ENCODE peak calls at places on chromosomes 2 and 18, in ten cellular contexts. One of them, this sample, is unnamed.

GRCh38 chr2:238596571-238597551 is 170.1 kb downstream of the ASB1 start:
- DNase-seq in fibroblast of pulmonary artery: peak
- DNase-seq in ovary: peak
- DNase-seq in body of pancreas: peak
- DNase-seq in A549: peak
- DNase-seq in SIG-M5: no peak
- DNase-seq in non-pigmented ciliary epithelial cell: peak
- DNase-seq in neural progenitor cell: no peak
- DNase-seq in fibroblast of lung: peak
- DNase-seq in cardiac fibroblast: peak
- DNase-seq in this sample: peak

GRCh38 chr2:43129676-43130547 is 96.5 kb downstream of the ZFP36L2 start:
- DNase-seq in fibroblast of pulmonary artery: no peak
- DNase-seq in ovary: no peak
- DNase-seq in body of pancreas: no peak
- DNase-seq in A549: no peak
- DNase-seq in SIG-M5: no peak
- DNase-seq in non-pigmented ciliary epithelial cell: no peak
- DNase-seq in neural progenitor cell: no peak
- DNase-seq in fibroblast of lung: peak
- DNase-seq in cardiac fibroblast: peak
- DNase-seq in this sample: no peak

GRCh38 chr2:179268277-179268935 is 3.8 kb upstream of the SESTD1 start:
- DNase-seq in fibroblast of pulmonary artery: peak
- DNase-seq in ovary: no peak
- DNase-seq in body of pancreas: no peak
- DNase-seq in A549: peak
- DNase-seq in SIG-M5: no peak
- DNase-seq in non-pigmented ciliary epithelial cell: no peak
- DNase-seq in neural progenitor cell: peak
- DNase-seq in fibroblast of lung: peak
- DNase-seq in cardiac fibroblast: peak
- DNase-seq in this sample: peak

GRCh38 chr2:200788129-200788718 is 23.5 kb upstream of the BZW1 start:
- DNase-seq in fibroblast of pulmonary artery: peak
- DNase-seq in ovary: no peak
- DNase-seq in body of pancreas: no peak
- DNase-seq in A549: no peak
- DNase-seq in SIG-M5: no peak
- DNase-seq in non-pigmented ciliary epithelial cell: peak
- DNase-seq in neural progenitor cell: no peak
- DNase-seq in fibroblast of lung: peak
- DNase-seq in cardiac fibroblast: peak
- DNase-seq in this sample: peak

GRCh38 chr2:46003912-46004473 is 293.2 kb upstream of the EPAS1 start:
- DNase-seq in fibroblast of pulmonary artery: no peak
- DNase-seq in ovary: no peak
- DNase-seq in body of pancreas: no peak
- DNase-seq in A549: no peak
- DNase-seq in SIG-M5: no peak
- DNase-seq in non-pigmented ciliary epithelial cell: no peak
- DNase-seq in neural progenitor cell: no peak
- DNase-seq in fibroblast of lung: peak
- DNase-seq in cardiac fibroblast: no peak
- DNase-seq in this sample: no peak

GRCh38 chr2:54461251-54461650 is 5.1 kb downstream of the SPTBN1 start:
- DNase-seq in fibroblast of pulmonary artery: peak
- DNase-seq in ovary: no peak
- DNase-seq in body of pancreas: no peak
- DNase-seq in A549: no peak
- DNase-seq in SIG-M5: no peak
- DNase-seq in non-pigmented ciliary epithelial cell: no peak
- DNase-seq in neural progenitor cell: no peak
- DNase-seq in fibroblast of lung: no peak
- DNase-seq in cardiac fibroblast: peak
- DNase-seq in this sample: peak

GRCh38 chr2:45554073-45554742 is 56.9 kb downstream of the SRBD1 start:
- DNase-seq in fibroblast of pulmonary artery: peak
- DNase-seq in ovary: no peak
- DNase-seq in body of pancreas: no peak
- DNase-seq in A549: no peak
- DNase-seq in SIG-M5: no peak
- DNase-seq in non-pigmented ciliary epithelial cell: no peak
- DNase-seq in neural progenitor cell: no peak
- DNase-seq in fibroblast of lung: peak
- DNase-seq in cardiac fibroblast: peak
- DNase-seq in this sample: peak

GRCh38 chr2:3354986-3355385 is 22.6 kb downstream of the EIPR1 start:
- DNase-seq in fibroblast of pulmonary artery: no peak
- DNase-seq in ovary: no peak
- DNase-seq in body of pancreas: no peak
- DNase-seq in A549: no peak
- DNase-seq in SIG-M5: no peak
- DNase-seq in non-pigmented ciliary epithelial cell: no peak
- DNase-seq in neural progenitor cell: no peak
- DNase-seq in fibroblast of lung: no peak
- DNase-seq in cardiac fibroblast: no peak
- DNase-seq in this sample: no peak

GRCh38 chr2:56624181-56624580 is 440.4 kb downstream of the CCDC85A start:
- DNase-seq in fibroblast of pulmonary artery: no peak
- DNase-seq in ovary: no peak
- DNase-seq in body of pancreas: no peak
- DNase-seq in A549: no peak
- DNase-seq in SIG-M5: no peak
- DNase-seq in non-pigmented ciliary epithelial cell: no peak
- DNase-seq in neural progenitor cell: no peak
- DNase-seq in fibroblast of lung: no peak
- DNase-seq in cardiac fibroblast: no peak
- DNase-seq in this sample: no peak

GRCh38 chr2:238450440-238450861 is 23.7 kb downstream of the ASB1 start:
- DNase-seq in fibroblast of pulmonary artery: no peak
- DNase-seq in ovary: no peak
- DNase-seq in body of pancreas: no peak
- DNase-seq in A549: no peak
- DNase-seq in SIG-M5: no peak
- DNase-seq in non-pigmented ciliary epithelial cell: no peak
- DNase-seq in neural progenitor cell: no peak
- DNase-seq in fibroblast of lung: no peak
- DNase-seq in cardiac fibroblast: no peak
- DNase-seq in this sample: no peak

GRCh38 chr2:84613082-84613481 is 96.8 kb downstream of the DNAH6 start:
- DNase-seq in fibroblast of pulmonary artery: no peak
- DNase-seq in ovary: no peak
- DNase-seq in body of pancreas: peak
- DNase-seq in A549: no peak
- DNase-seq in SIG-M5: no peak
- DNase-seq in non-pigmented ciliary epithelial cell: no peak
- DNase-seq in neural progenitor cell: no peak
- DNase-seq in fibroblast of lung: no peak
- DNase-seq in cardiac fibroblast: no peak
- DNase-seq in this sample: no peak

GRCh38 chr18:58348517-58348916 is 280.4 kb downstream of the ALPK2 start:
- DNase-seq in fibroblast of pulmonary artery: peak
- DNase-seq in ovary: no peak
- DNase-seq in body of pancreas: no peak
- DNase-seq in A549: no peak
- DNase-seq in SIG-M5: no peak
- DNase-seq in non-pigmented ciliary epithelial cell: no peak
- DNase-seq in neural progenitor cell: no peak
- DNase-seq in fibroblast of lung: no peak
- DNase-seq in cardiac fibroblast: no peak
- DNase-seq in this sample: no peak

GRCh38 chr2:31219131-31219969 is 2.0 kb upstream of the CAPN14 start:
- DNase-seq in fibroblast of pulmonary artery: no peak
- DNase-seq in ovary: no peak
- DNase-seq in body of pancreas: no peak
- DNase-seq in A549: peak
- DNase-seq in SIG-M5: no peak
- DNase-seq in non-pigmented ciliary epithelial cell: no peak
- DNase-seq in neural progenitor cell: no peak
- DNase-seq in fibroblast of lung: no peak
- DNase-seq in cardiac fibroblast: no peak
- DNase-seq in this sample: no peak

GRCh38 chr18:69956037-69956436 is 8.4 kb upstream of the CD226 start:
- DNase-seq in fibroblast of pulmonary artery: no peak
- DNase-seq in ovary: no peak
- DNase-seq in body of pancreas: no peak
- DNase-seq in A549: no peak
- DNase-seq in SIG-M5: no peak
- DNase-seq in non-pigmented ciliary epithelial cell: no peak
- DNase-seq in neural progenitor cell: no peak
- DNase-seq in fibroblast of lung: no peak
- DNase-seq in cardiac fibroblast: no peak
- DNase-seq in this sample: peak

GRCh38 chr2:241849616-241850543 is 8.8 kb downstream of the PDCD1 start:
- DNase-seq in fibroblast of pulmonary artery: no peak
- DNase-seq in ovary: no peak
- DNase-seq in body of pancreas: no peak
- DNase-seq in A549: no peak
- DNase-seq in SIG-M5: no peak
- DNase-seq in non-pigmented ciliary epithelial cell: no peak
- DNase-seq in neural progenitor cell: no peak
- DNase-seq in fibroblast of lung: no peak
- DNase-seq in cardiac fibroblast: no peak
- DNase-seq in this sample: peak

GRCh38 chr2:41963661-41964525 is 83.9 kb upstream of the PKDCC start:
- DNase-seq in fibroblast of pulmonary artery: peak
- DNase-seq in ovary: peak
- DNase-seq in body of pancreas: peak
- DNase-seq in A549: peak
- DNase-seq in SIG-M5: no peak
- DNase-seq in non-pigmented ciliary epithelial cell: no peak
- DNase-seq in neural progenitor cell: peak
- DNase-seq in fibroblast of lung: peak
- DNase-seq in cardiac fibroblast: peak
- DNase-seq in this sample: peak

GRCh38 chr18:48893559-48894265 is 57.1 kb downstream of the SMAD7 start:
- DNase-seq in fibroblast of pulmonary artery: no peak
- DNase-seq in ovary: no peak
- DNase-seq in body of pancreas: no peak
- DNase-seq in A549: no peak
- DNase-seq in SIG-M5: no peak
- DNase-seq in non-pigmented ciliary epithelial cell: no peak
- DNase-seq in neural progenitor cell: no peak
- DNase-seq in fibroblast of lung: no peak
- DNase-seq in cardiac fibroblast: no peak
- DNase-seq in this sample: no peak

GRCh38 chr2:33321236-33321731 is 155.2 kb upstream of the RASGRP3 start:
- DNase-seq in fibroblast of pulmonary artery: peak
- DNase-seq in ovary: no peak
- DNase-seq in body of pancreas: no peak
- DNase-seq in A549: no peak
- DNase-seq in SIG-M5: no peak
- DNase-seq in non-pigmented ciliary epithelial cell: peak
- DNase-seq in neural progenitor cell: no peak
- DNase-seq in fibroblast of lung: peak
- DNase-seq in cardiac fibroblast: peak
- DNase-seq in this sample: peak

GRCh38 chr2:149042881-149043280 is 4.4 kb downstream of the LYPD6B start:
- DNase-seq in fibroblast of pulmonary artery: no peak
- DNase-seq in ovary: no peak
- DNase-seq in body of pancreas: no peak
- DNase-seq in A549: no peak
- DNase-seq in SIG-M5: no peak
- DNase-seq in non-pigmented ciliary epithelial cell: no peak
- DNase-seq in neural progenitor cell: no peak
- DNase-seq in fibroblast of lung: peak
- DNase-seq in cardiac fibroblast: no peak
- DNase-seq in this sample: no peak

GRCh38 chr18:42828881-42829280 is 286.6 kb downstream of the RIT2 start:
- DNase-seq in fibroblast of pulmonary artery: no peak
- DNase-seq in ovary: no peak
- DNase-seq in body of pancreas: no peak
- DNase-seq in A549: no peak
- DNase-seq in SIG-M5: no peak
- DNase-seq in non-pigmented ciliary epithelial cell: no peak
- DNase-seq in neural progenitor cell: no peak
- DNase-seq in fibroblast of lung: no peak
- DNase-seq in cardiac fibroblast: no peak
- DNase-seq in this sample: no peak

GRCh38 chr18:74534981-74535649 is 815 bp downstream of the CNDP1 start:
- DNase-seq in fibroblast of pulmonary artery: no peak
- DNase-seq in ovary: no peak
- DNase-seq in body of pancreas: no peak
- DNase-seq in A549: no peak
- DNase-seq in SIG-M5: no peak
- DNase-seq in non-pigmented ciliary epithelial cell: no peak
- DNase-seq in neural progenitor cell: no peak
- DNase-seq in fibroblast of lung: no peak
- DNase-seq in cardiac fibroblast: no peak
- DNase-seq in this sample: no peak

GRCh38 chr2:85971369-85971768 is 82.6 kb upstream of the ST3GAL5 start:
- DNase-seq in fibroblast of pulmonary artery: peak
- DNase-seq in ovary: no peak
- DNase-seq in body of pancreas: no peak
- DNase-seq in A549: no peak
- DNase-seq in SIG-M5: no peak
- DNase-seq in non-pigmented ciliary epithelial cell: peak
- DNase-seq in neural progenitor cell: no peak
- DNase-seq in fibroblast of lung: peak
- DNase-seq in cardiac fibroblast: no peak
- DNase-seq in this sample: peak

GRCh38 chr2:111100765-111101162 is 19.9 kb upstream of the BCL2L11 start:
- DNase-seq in fibroblast of pulmonary artery: no peak
- DNase-seq in ovary: no peak
- DNase-seq in body of pancreas: no peak
- DNase-seq in A549: peak
- DNase-seq in SIG-M5: peak
- DNase-seq in non-pigmented ciliary epithelial cell: no peak
- DNase-seq in neural progenitor cell: no peak
- DNase-seq in fibroblast of lung: no peak
- DNase-seq in cardiac fibroblast: no peak
- DNase-seq in this sample: no peak

GRCh38 chr2:162748566-162749215 is 89.9 kb downstream of the KCNH7 start:
- DNase-seq in fibroblast of pulmonary artery: no peak
- DNase-seq in ovary: no peak
- DNase-seq in body of pancreas: no peak
- DNase-seq in A549: no peak
- DNase-seq in SIG-M5: no peak
- DNase-seq in non-pigmented ciliary epithelial cell: no peak
- DNase-seq in neural progenitor cell: no peak
- DNase-seq in fibroblast of lung: no peak
- DNase-seq in cardiac fibroblast: no peak
- DNase-seq in this sample: no peak

GRCh38 chr2:222774941-222775340 is 85.9 kb upstream of the ACSL3 start:
- DNase-seq in fibroblast of pulmonary artery: no peak
- DNase-seq in ovary: no peak
- DNase-seq in body of pancreas: no peak
- DNase-seq in A549: peak
- DNase-seq in SIG-M5: no peak
- DNase-seq in non-pigmented ciliary epithelial cell: no peak
- DNase-seq in neural progenitor cell: no peak
- DNase-seq in fibroblast of lung: no peak
- DNase-seq in cardiac fibroblast: no peak
- DNase-seq in this sample: no peak

GRCh38 chr2:176039375-176039774 is 37.3 kb upstream of the LNPK start:
- DNase-seq in fibroblast of pulmonary artery: no peak
- DNase-seq in ovary: no peak
- DNase-seq in body of pancreas: no peak
- DNase-seq in A549: no peak
- DNase-seq in SIG-M5: peak
- DNase-seq in non-pigmented ciliary epithelial cell: no peak
- DNase-seq in neural progenitor cell: no peak
- DNase-seq in fibroblast of lung: no peak
- DNase-seq in cardiac fibroblast: no peak
- DNase-seq in this sample: no peak

GRCh38 chr2:109217362-109218086 is 88.5 kb downstream of the SH3RF3 start:
- DNase-seq in fibroblast of pulmonary artery: peak
- DNase-seq in ovary: no peak
- DNase-seq in body of pancreas: no peak
- DNase-seq in A549: no peak
- DNase-seq in SIG-M5: no peak
- DNase-seq in non-pigmented ciliary epithelial cell: peak
- DNase-seq in neural progenitor cell: no peak
- DNase-seq in fibroblast of lung: peak
- DNase-seq in cardiac fibroblast: peak
- DNase-seq in this sample: peak

GRCh38 chr2:201985740-201986735 is 47.6 kb upstream of the FZD7 start:
- DNase-seq in fibroblast of pulmonary artery: no peak
- DNase-seq in ovary: no peak
- DNase-seq in body of pancreas: no peak
- DNase-seq in A549: no peak
- DNase-seq in SIG-M5: no peak
- DNase-seq in non-pigmented ciliary epithelial cell: no peak
- DNase-seq in neural progenitor cell: no peak
- DNase-seq in fibroblast of lung: no peak
- DNase-seq in cardiac fibroblast: no peak
- DNase-seq in this sample: no peak

This sample was measured in GM03348.